ENCODE peak calls at places on chromosome 11, in seven cellular contexts. One of them, this sample, is unnamed.

GRCh38 chr11:10899542-10899830 is 41.6 kb upstream of the ZBED5 start:
- DNase-seq in stomach: no peak
- DNase-seq in prostate gland: peak; percentile 88
- DNase-seq in MM.1S: no peak
- DNase-seq in right lobe of liver: no peak
- DNase-seq in H1: no peak
- DNase-seq in breast epithelium: no peak
- DNase-seq in this sample: no peak

GRCh38 chr11:93783362-93783761 is 720 bp upstream of the MED17 start:
- DNase-seq in stomach: no peak
- DNase-seq in prostate gland: no peak
- DNase-seq in MM.1S: no peak
- DNase-seq in right lobe of liver: no peak
- DNase-seq in H1: no peak
- DNase-seq in breast epithelium: no peak
- DNase-seq in this sample: no peak

GRCh38 chr11:72599325-72600117 is 74.7 kb downstream of the PDE2A start:
- DNase-seq in stomach: no peak
- DNase-seq in prostate gland: no peak
- DNase-seq in MM.1S: no peak
- DNase-seq in right lobe of liver: no peak
- DNase-seq in H1: no peak
- DNase-seq in breast epithelium: no peak
- DNase-seq in this sample: no peak

GRCh38 chr11:848988-849824 is 6.6 kb downstream of the TSPAN4 start:
- DNase-seq in stomach: no peak
- DNase-seq in prostate gland: no peak
- DNase-seq in MM.1S: peak; percentile 28
- DNase-seq in right lobe of liver: no peak
- DNase-seq in H1: peak; percentile 90
- DNase-seq in breast epithelium: no peak
- DNase-seq in this sample: no peak

GRCh38 chr11:17153759-17154158 is 54.0 kb downstream of the PIK3C2A start:
- DNase-seq in stomach: no peak
- DNase-seq in prostate gland: no peak
- DNase-seq in MM.1S: no peak
- DNase-seq in right lobe of liver: no peak
- DNase-seq in H1: no peak
- DNase-seq in breast epithelium: no peak
- DNase-seq in this sample: no peak

GRCh38 chr11:105968021-105968697 is 53.9 kb downstream of the MSANTD4 start:
- DNase-seq in stomach: no peak
- DNase-seq in prostate gland: no peak
- DNase-seq in MM.1S: no peak
- DNase-seq in right lobe of liver: no peak
- DNase-seq in H1: no peak
- DNase-seq in breast epithelium: no peak
- DNase-seq in this sample: no peak

GRCh38 chr11:114172871-114173444 is 113.4 kb downstream of the ZBTB16 start:
- DNase-seq in stomach: no peak
- DNase-seq in prostate gland: no peak
- DNase-seq in MM.1S: peak; percentile 73
- DNase-seq in right lobe of liver: no peak
- DNase-seq in H1: no peak
- DNase-seq in breast epithelium: no peak
- DNase-seq in this sample: no peak

GRCh38 chr11:58734681-58735490 is 3.1 kb upstream of the GLYAT start:
- DNase-seq in stomach: peak; percentile 27
- DNase-seq in prostate gland: no peak
- DNase-seq in MM.1S: peak; percentile 13
- DNase-seq in right lobe of liver: peak; percentile 74
- DNase-seq in H1: no peak
- DNase-seq in breast epithelium: no peak
- DNase-seq in this sample: no peak

GRCh38 chr11:6319879-6320410 is 356 bp downstream of the CAVIN3 start:
- DNase-seq in stomach: peak; percentile 86
- DNase-seq in prostate gland: peak; percentile 56
- DNase-seq in MM.1S: no peak
- DNase-seq in right lobe of liver: peak; percentile 78
- DNase-seq in H1: no peak
- DNase-seq in breast epithelium: peak; percentile 78
- DNase-seq in this sample: peak; percentile 71

DNA sequence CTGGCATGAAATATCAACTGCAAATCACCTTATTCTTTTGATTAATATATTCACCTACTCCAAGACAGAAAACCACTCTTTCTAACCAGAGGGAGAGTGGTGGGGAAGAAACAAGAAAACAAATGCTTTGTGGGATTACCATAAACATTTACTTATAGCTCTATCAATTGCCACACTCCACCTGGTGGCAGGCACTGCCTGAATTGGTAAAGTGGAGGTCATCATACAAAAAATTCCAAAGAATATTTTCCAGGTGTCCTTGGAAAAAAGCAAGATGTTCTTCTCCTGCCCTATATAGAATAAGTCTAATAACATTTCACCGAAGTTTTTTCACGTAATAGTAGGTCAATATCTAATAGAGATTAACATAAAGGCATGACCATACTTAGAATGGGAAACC is 45.3 kb downstream of the PHF21A start:
- DNase-seq in stomach: no peak
- DNase-seq in prostate gland: no peak
- DNase-seq in MM.1S: no peak
- DNase-seq in right lobe of liver: no peak
- DNase-seq in H1: no peak
- DNase-seq in breast epithelium: no peak
- DNase-seq in this sample: no peak
- H3K27ac ChIP-seq in stomach: peak overlapping the region; percentile 27
- H3K27ac ChIP-seq in prostate gland: no peak overlapping the region
- H3K27ac ChIP-seq in MM.1S: no peak overlapping the region
- H3K27ac ChIP-seq in right lobe of liver: no peak overlapping the region
- H3K27ac ChIP-seq in H1: no peak overlapping the region
- H3K27ac ChIP-seq in breast epithelium: no peak overlapping the region
- H3K27ac ChIP-seq in this sample: no peak overlapping the region

DNA sequence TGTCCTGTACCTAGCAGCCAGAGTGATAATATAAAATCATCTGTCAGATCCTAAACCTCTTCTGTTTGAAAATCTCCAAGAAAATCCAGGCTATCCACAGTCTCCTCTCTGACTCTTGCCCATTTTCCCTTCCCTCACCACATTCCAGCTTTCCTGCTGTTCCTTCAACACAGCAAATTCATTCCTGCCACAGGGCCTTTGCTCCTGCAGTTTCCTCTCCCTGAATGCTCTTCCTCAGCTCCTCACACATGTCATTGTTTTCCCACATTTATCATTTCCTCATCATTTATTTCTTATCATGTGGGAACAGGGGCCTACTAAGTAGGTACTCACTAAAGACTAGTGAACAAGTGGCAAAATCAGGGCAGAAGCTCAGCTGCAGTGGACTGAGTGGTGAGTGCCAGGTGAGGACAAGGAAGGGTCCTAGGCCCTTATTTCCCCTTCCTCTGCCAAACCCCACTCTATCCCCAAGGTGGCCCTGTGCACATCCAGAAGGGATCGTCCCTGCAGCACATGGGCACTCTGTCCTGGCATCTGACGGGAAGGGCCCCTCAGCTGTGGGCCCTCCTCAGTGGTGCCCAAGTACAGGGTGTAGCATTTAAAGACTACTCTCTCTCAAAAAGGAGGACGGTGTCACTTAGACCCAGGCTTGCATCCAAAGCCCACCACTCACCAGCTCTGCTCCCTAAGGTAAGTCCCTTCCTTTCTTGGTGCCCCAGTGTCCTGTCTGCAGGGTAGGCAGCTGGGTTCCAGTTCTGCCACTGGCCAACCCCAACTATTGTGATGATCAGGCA is 2.0 kb downstream of the LRRC32 start:
- DNase-seq in stomach: no peak
- DNase-seq in prostate gland: no peak
- DNase-seq in MM.1S: no peak
- DNase-seq in right lobe of liver: no peak
- DNase-seq in H1: no peak
- DNase-seq in breast epithelium: peak; percentile 7
- DNase-seq in this sample: no peak
- H3K27ac ChIP-seq in stomach: peak overlapping the region; percentile 79
- H3K27ac ChIP-seq in prostate gland: no peak overlapping the region
- H3K27ac ChIP-seq in MM.1S: no peak overlapping the region
- H3K27ac ChIP-seq in right lobe of liver: peak overlapping the region; percentile 33
- H3K27ac ChIP-seq in H1: no peak overlapping the region
- H3K27ac ChIP-seq in breast epithelium: peak overlapping the region; percentile 61
- H3K27ac ChIP-seq in this sample: no peak overlapping the region

GRCh38 chr11:9774109-9774508 is 110.2 kb downstream of the SWAP70 start:
- DNase-seq in stomach: no peak
- DNase-seq in prostate gland: no peak
- DNase-seq in MM.1S: no peak
- DNase-seq in right lobe of liver: no peak
- DNase-seq in H1: no peak
- DNase-seq in breast epithelium: no peak
- DNase-seq in this sample: no peak
- H3K27ac ChIP-seq in stomach: peak overlapping the region; percentile 20
- H3K27ac ChIP-seq in prostate gland: no peak overlapping the region
- H3K27ac ChIP-seq in MM.1S: no peak overlapping the region
- H3K27ac ChIP-seq in right lobe of liver: no peak overlapping the region
- H3K27ac ChIP-seq in H1: no peak overlapping the region
- H3K27ac ChIP-seq in breast epithelium: no peak overlapping the region
- H3K27ac ChIP-seq in this sample: no peak overlapping the region

GRCh38 chr11:85096939-85097338 is 530.2 kb downstream of the DLG2 start:
- DNase-seq in stomach: no peak
- DNase-seq in prostate gland: no peak
- DNase-seq in MM.1S: peak; percentile 51
- DNase-seq in right lobe of liver: no peak
- DNase-seq in H1: no peak
- DNase-seq in breast epithelium: no peak
- DNase-seq in this sample: no peak

GRCh38 chr11:85099522-85099921 is 527.6 kb downstream of the DLG2 start:
- DNase-seq in stomach: no peak
- DNase-seq in prostate gland: no peak
- DNase-seq in MM.1S: no peak
- DNase-seq in right lobe of liver: no peak
- DNase-seq in H1: no peak
- DNase-seq in breast epithelium: no peak
- DNase-seq in this sample: no peak

GRCh38 chr11:85094795-85095194 is 532.3 kb downstream of the DLG2 start:
- DNase-seq in stomach: no peak
- DNase-seq in prostate gland: no peak
- DNase-seq in MM.1S: no peak
- DNase-seq in right lobe of liver: no peak
- DNase-seq in H1: no peak
- DNase-seq in breast epithelium: no peak
- DNase-seq in this sample: no peak

GRCh38 chr11:85095239-85095638 is 531.9 kb downstream of the DLG2 start:
- DNase-seq in stomach: no peak
- DNase-seq in prostate gland: no peak
- DNase-seq in MM.1S: no peak
- DNase-seq in right lobe of liver: no peak
- DNase-seq in H1: no peak
- DNase-seq in breast epithelium: no peak
- DNase-seq in this sample: no peak

DNA sequence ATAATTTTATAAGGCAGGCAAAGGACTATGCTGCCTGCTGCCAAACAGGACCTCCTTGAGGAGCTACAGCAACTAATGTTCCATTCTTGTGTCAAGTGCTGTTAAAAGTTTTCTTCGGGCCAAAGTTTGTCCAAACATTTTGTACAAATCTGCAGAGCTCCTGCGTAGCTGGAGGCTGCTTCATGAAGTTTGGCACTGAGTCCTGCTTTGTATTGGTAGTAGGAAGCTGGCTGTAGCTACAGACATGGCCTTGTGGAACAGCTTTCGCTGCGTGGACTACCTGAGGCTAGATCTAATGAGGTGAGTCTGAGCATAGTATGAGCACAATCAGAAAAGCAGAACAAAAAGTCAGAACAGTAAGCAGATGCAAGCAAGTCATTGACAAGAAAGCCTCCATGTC is 528.1 kb downstream of the DLG2 start:
- DNase-seq in stomach: no peak
- DNase-seq in prostate gland: no peak
- DNase-seq in MM.1S: no peak
- DNase-seq in right lobe of liver: no peak
- DNase-seq in H1: no peak
- DNase-seq in breast epithelium: no peak
- DNase-seq in this sample: no peak
- H3K27ac ChIP-seq in stomach: no peak overlapping the region
- H3K27ac ChIP-seq in prostate gland: no peak overlapping the region
- H3K27ac ChIP-seq in MM.1S: no peak overlapping the region
- H3K27ac ChIP-seq in right lobe of liver: no peak overlapping the region
- H3K27ac ChIP-seq in H1: no peak overlapping the region
- H3K27ac ChIP-seq in breast epithelium: no peak overlapping the region
- H3K27ac ChIP-seq in this sample: no peak overlapping the region

DNA sequence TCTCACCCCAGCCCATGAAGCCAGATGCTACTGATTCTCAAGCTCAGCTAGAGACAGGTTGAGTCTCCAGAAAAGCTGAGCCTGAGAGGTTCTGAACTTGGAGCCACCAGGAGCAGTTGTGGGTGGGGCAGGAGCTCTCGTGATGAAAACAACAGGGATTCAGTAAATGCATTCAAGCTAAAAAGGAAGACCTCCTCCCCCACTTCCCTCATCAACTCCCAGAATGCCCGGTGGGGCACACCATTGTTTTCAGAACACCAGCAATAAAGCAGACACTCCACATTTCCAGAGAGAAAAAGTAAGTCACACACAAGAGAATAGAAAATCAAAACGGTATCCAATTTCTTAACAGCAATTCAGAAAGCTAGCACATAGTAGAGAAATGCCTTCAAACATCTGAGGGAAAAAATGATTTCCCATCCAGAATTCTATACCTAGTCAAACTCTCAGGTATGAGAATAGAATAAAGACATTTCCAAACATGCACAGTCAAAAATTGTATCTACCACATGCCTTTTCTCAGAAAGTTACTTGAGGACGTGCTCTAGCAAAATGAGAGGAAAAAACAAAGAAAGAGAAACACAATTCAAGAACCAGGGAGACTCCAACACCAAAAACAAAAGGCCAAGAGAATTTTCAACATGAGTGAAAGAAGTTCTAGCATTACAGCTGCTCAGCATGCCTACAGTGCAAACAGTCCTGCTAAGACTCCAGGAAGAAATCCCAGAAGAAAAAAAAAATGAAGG is 56.8 kb downstream of the CDKN1C start:
- DNase-seq in stomach: no peak
- DNase-seq in prostate gland: no peak
- DNase-seq in MM.1S: no peak
- DNase-seq in right lobe of liver: no peak
- DNase-seq in H1: no peak
- DNase-seq in breast epithelium: no peak
- DNase-seq in this sample: no peak
- H3K27ac ChIP-seq in stomach: peak overlapping the region; percentile 4
- H3K27ac ChIP-seq in prostate gland: no peak overlapping the region
- H3K27ac ChIP-seq in MM.1S: no peak overlapping the region
- H3K27ac ChIP-seq in right lobe of liver: no peak overlapping the region
- H3K27ac ChIP-seq in H1: no peak overlapping the region
- H3K27ac ChIP-seq in breast epithelium: no peak overlapping the region
- H3K27ac ChIP-seq in this sample: no peak overlapping the region

This sample was measured in neuronal stem cell.